ENCODE peak calls at places on chromosomes 3 and 15, in nine cellular contexts. One of them, this sample, is unnamed.

GRCh38 chr3:10950476-10951294 is 41.9 kb upstream of the SLC6A1 start:
- DNase-seq in K562: peak
- DNase-seq in neural progenitor cell: peak
- DNase-seq in fibroblast of lung: peak
- DNase-seq in hepatocyte: peak
- DNase-seq in endothelial cell of umbilical vein: peak
- DNase-seq in PC-3: peak
- DNase-seq in HCT116: peak
- DNase-seq in HepG2: peak
- DNase-seq in this sample: no peak

GRCh38 chr15:88326924-88327323 is 70.4 kb upstream of the NTRK3 start:
- DNase-seq in HepG2: no peak
- DNase-seq in endothelial cell of umbilical vein: no peak
- DNase-seq in neural progenitor cell: no peak
- DNase-seq in PC-3: no peak
- DNase-seq in HCT116: no peak
- DNase-seq in fibroblast of lung: no peak
- DNase-seq in hepatocyte: no peak
- DNase-seq in K562: no peak
- DNase-seq in this sample: no peak

GRCh38 chr3:157369712-157370447 is 66.8 kb upstream of the PTX3 start:
- DNase-seq in neural progenitor cell: peak
- DNase-seq in endothelial cell of umbilical vein: peak
- DNase-seq in HCT116: no peak
- DNase-seq in PC-3: no peak
- DNase-seq in K562: no peak
- DNase-seq in fibroblast of lung: no peak
- DNase-seq in hepatocyte: no peak
- DNase-seq in HepG2: no peak
- DNase-seq in this sample: no peak

GRCh38 chr3:169528289-169528688 is 135.2 kb downstream of the MECOM start:
- DNase-seq in fibroblast of lung: peak
- DNase-seq in HCT116: no peak
- DNase-seq in neural progenitor cell: no peak
- DNase-seq in endothelial cell of umbilical vein: peak
- DNase-seq in hepatocyte: no peak
- DNase-seq in K562: no peak
- DNase-seq in HepG2: no peak
- DNase-seq in PC-3: peak
- DNase-seq in this sample: no peak

GRCh38 chr3:181009225-181009624 is 19.7 kb upstream of the DNAJC19 start:
- DNase-seq in fibroblast of lung: peak
- DNase-seq in HepG2: no peak
- DNase-seq in PC-3: no peak
- DNase-seq in HCT116: no peak
- DNase-seq in hepatocyte: no peak
- DNase-seq in K562: no peak
- DNase-seq in neural progenitor cell: no peak
- DNase-seq in endothelial cell of umbilical vein: no peak
- DNase-seq in this sample: no peak

GRCh38 chr3:50373146-50373864 is 14.0 kb upstream of the TMEM115 start:
- DNase-seq in neural progenitor cell: peak
- DNase-seq in HepG2: no peak
- DNase-seq in fibroblast of lung: no peak
- DNase-seq in endothelial cell of umbilical vein: no peak
- DNase-seq in K562: no peak
- DNase-seq in HCT116: no peak
- DNase-seq in hepatocyte: no peak
- DNase-seq in PC-3: no peak
- DNase-seq in this sample: no peak

GRCh38 chr3:15384510-15385237 is 42.7 kb downstream of the METTL6 start:
- DNase-seq in K562: no peak
- DNase-seq in neural progenitor cell: no peak
- DNase-seq in hepatocyte: no peak
- DNase-seq in fibroblast of lung: no peak
- DNase-seq in PC-3: no peak
- DNase-seq in HepG2: no peak
- DNase-seq in endothelial cell of umbilical vein: no peak
- DNase-seq in HCT116: no peak
- DNase-seq in this sample: no peak

GRCh38 chr3:157471051-157471450 is 32.2 kb downstream of the VEPH1 start:
- DNase-seq in K562: no peak
- DNase-seq in neural progenitor cell: no peak
- DNase-seq in fibroblast of lung: no peak
- DNase-seq in HCT116: no peak
- DNase-seq in endothelial cell of umbilical vein: peak
- DNase-seq in PC-3: no peak
- DNase-seq in hepatocyte: no peak
- DNase-seq in HepG2: no peak
- DNase-seq in this sample: no peak

GRCh38 chr3:32844322-32844654 is 26.5 kb downstream of the TRIM71 start:
- DNase-seq in fibroblast of lung: no peak
- DNase-seq in PC-3: no peak
- DNase-seq in HCT116: no peak
- DNase-seq in hepatocyte: no peak
- DNase-seq in K562: no peak
- DNase-seq in HepG2: no peak
- DNase-seq in endothelial cell of umbilical vein: no peak
- DNase-seq in neural progenitor cell: peak
- DNase-seq in this sample: no peak

GRCh38 chr3:120450261-120450913 is 405 bp downstream of the FSTL1 start:
- DNase-seq in endothelial cell of umbilical vein: peak
- DNase-seq in fibroblast of lung: no peak
- DNase-seq in hepatocyte: peak
- DNase-seq in PC-3: peak
- DNase-seq in HepG2: no peak
- DNase-seq in neural progenitor cell: peak
- DNase-seq in HCT116: no peak
- DNase-seq in K562: no peak
- DNase-seq in this sample: no peak

DNA sequence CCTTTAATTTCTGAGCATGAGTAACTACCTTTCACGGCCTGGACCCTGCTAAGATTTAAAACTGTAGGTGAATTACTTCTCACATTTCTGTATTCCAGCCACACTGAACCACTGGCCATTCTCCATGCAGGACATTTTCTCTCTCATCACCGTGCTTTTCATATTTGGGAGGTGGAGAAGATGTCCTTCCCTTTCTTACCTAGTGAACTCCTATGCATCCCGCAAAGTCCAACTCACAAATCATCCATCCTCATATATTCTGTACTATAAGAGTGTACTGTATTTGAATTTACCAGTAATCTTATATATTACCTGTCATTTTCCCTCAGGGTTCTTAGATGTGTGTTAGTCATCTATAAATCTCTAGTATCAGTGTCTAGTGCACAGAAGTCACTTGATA is 139.9 kb downstream of the ALDH1A2 start:
- DNase-seq in fibroblast of lung: no peak
- DNase-seq in hepatocyte: no peak
- DNase-seq in PC-3: no peak
- DNase-seq in HCT116: no peak
- DNase-seq in neural progenitor cell: no peak
- DNase-seq in endothelial cell of umbilical vein: no peak
- DNase-seq in HepG2: no peak
- DNase-seq in K562: no peak
- DNase-seq in this sample: no peak
- H3K4me2 ChIP-seq in fibroblast of lung: no peak
- H3K4me2 ChIP-seq in hepatocyte: no peak
- H3K4me2 ChIP-seq in PC-3: no peak
- H3K4me2 ChIP-seq in HCT116: no peak
- H3K4me2 ChIP-seq in neural progenitor cell: no peak
- H3K4me2 ChIP-seq in endothelial cell of umbilical vein: no peak
- H3K4me2 ChIP-seq in HepG2: no peak
- H3K4me2 ChIP-seq in K562: no peak
- H3K4me2 ChIP-seq in this sample: no peak

GRCh38 chr15:62066663-62067447 is at the start of gene C2CD4A:
- DNase-seq in HCT116: peak
- DNase-seq in neural progenitor cell: peak
- DNase-seq in endothelial cell of umbilical vein: peak
- DNase-seq in HepG2: peak
- DNase-seq in fibroblast of lung: peak
- DNase-seq in hepatocyte: peak
- DNase-seq in K562: no peak
- DNase-seq in PC-3: peak
- DNase-seq in this sample: no peak
- TF ChIP-seq CTCF in HCT116: no peak
- TF ChIP-seq CTCF in neural progenitor cell: peak
- TF ChIP-seq CTCF in endothelial cell of umbilical vein: no peak
- TF ChIP-seq CTCF in HepG2: peak
- TF ChIP-seq CTCF in fibroblast of lung: no peak
- TF ChIP-seq CTCF in hepatocyte: no peak
- TF ChIP-seq CTCF in K562: no peak
- TF ChIP-seq CTCF in PC-3: peak
- TF ChIP-seq CTCF in this sample: no peak

GRCh38 chr15:29969587-29970401 is 113.0 kb upstream of the GOLGA8J start:
- DNase-seq in hepatocyte: no peak
- DNase-seq in K562: no peak
- DNase-seq in HCT116: no peak
- DNase-seq in fibroblast of lung: no peak
- DNase-seq in HepG2: no peak
- DNase-seq in endothelial cell of umbilical vein: no peak
- DNase-seq in neural progenitor cell: no peak
- DNase-seq in PC-3: peak
- DNase-seq in this sample: no peak
- TF ChIP-seq EZH2 in hepatocyte: no peak
- TF ChIP-seq EZH2 in K562: no peak
- TF ChIP-seq EZH2 in HCT116: no peak
- TF ChIP-seq EZH2 in fibroblast of lung: no peak
- TF ChIP-seq EZH2 in HepG2: no peak
- TF ChIP-seq EZH2 in endothelial cell of umbilical vein: no peak
- TF ChIP-seq EZH2 in neural progenitor cell: no peak
- TF ChIP-seq EZH2 in PC-3: no peak
- TF ChIP-seq EZH2 in this sample: no peak

GRCh38 chr3:98581474-98581873 is 11.9 kb downstream of the CPOX start:
- DNase-seq in fibroblast of lung: no peak
- DNase-seq in hepatocyte: no peak
- DNase-seq in endothelial cell of umbilical vein: no peak
- DNase-seq in K562: no peak
- DNase-seq in HepG2: no peak
- DNase-seq in PC-3: no peak
- DNase-seq in HCT116: no peak
- DNase-seq in neural progenitor cell: no peak
- DNase-seq in this sample: no peak
- H3K4me2 ChIP-seq in fibroblast of lung: no peak
- H3K4me2 ChIP-seq in hepatocyte: no peak
- H3K4me2 ChIP-seq in endothelial cell of umbilical vein: no peak
- H3K4me2 ChIP-seq in K562: no peak
- H3K4me2 ChIP-seq in HepG2: no peak
- H3K4me2 ChIP-seq in PC-3: no peak
- H3K4me2 ChIP-seq in HCT116: peak
- H3K4me2 ChIP-seq in neural progenitor cell: no peak
- H3K4me2 ChIP-seq in this sample: no peak

DNA sequence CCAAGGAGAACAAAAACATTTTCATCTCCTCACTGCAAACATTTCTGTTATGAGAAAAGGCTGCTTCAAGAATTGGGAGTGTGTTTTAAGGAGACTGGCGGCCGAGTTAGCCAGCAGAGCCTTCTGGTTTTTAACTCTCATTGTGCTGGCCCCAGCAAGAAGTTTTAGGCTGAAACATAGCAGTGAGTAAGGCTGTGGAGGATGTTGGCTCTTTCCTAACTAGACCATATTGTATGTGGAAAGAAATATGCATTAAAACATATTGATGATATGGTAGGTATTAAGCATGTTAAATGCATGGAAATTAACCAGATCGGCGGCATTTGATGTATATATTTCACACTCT is 90.7 kb downstream of the TIGIT start:
- DNase-seq in HCT116: no peak
- DNase-seq in PC-3: no peak
- DNase-seq in hepatocyte: no peak
- DNase-seq in endothelial cell of umbilical vein: no peak
- DNase-seq in HepG2: no peak
- DNase-seq in K562: no peak
- DNase-seq in fibroblast of lung: peak
- DNase-seq in neural progenitor cell: no peak
- DNase-seq in this sample: no peak
- TF ChIP-seq CTCF in HCT116: no peak
- TF ChIP-seq CTCF in PC-3: no peak
- TF ChIP-seq CTCF in hepatocyte: no peak
- TF ChIP-seq CTCF in endothelial cell of umbilical vein: no peak
- TF ChIP-seq CTCF in HepG2: no peak
- TF ChIP-seq CTCF in K562: no peak
- TF ChIP-seq CTCF in fibroblast of lung: no peak
- TF ChIP-seq CTCF in neural progenitor cell: no peak
- TF ChIP-seq CTCF in this sample: no peak

GRCh38 chr3:38039899-38040261 is 872 bp downstream of the DLEC1 start:
- DNase-seq in HepG2: no peak
- DNase-seq in fibroblast of lung: peak
- DNase-seq in HCT116: no peak
- DNase-seq in hepatocyte: peak
- DNase-seq in PC-3: no peak
- DNase-seq in K562: peak
- DNase-seq in endothelial cell of umbilical vein: no peak
- DNase-seq in neural progenitor cell: peak
- DNase-seq in this sample: peak
- TF ChIP-seq EZH2 in HepG2: no peak
- TF ChIP-seq EZH2 in fibroblast of lung: no peak
- TF ChIP-seq EZH2 in HCT116: no peak
- TF ChIP-seq EZH2 in hepatocyte: no peak
- TF ChIP-seq EZH2 in PC-3: no peak
- TF ChIP-seq EZH2 in K562: no peak
- TF ChIP-seq EZH2 in endothelial cell of umbilical vein: no peak
- TF ChIP-seq EZH2 in neural progenitor cell: peak
- TF ChIP-seq EZH2 in this sample: no peak

GRCh38 chr3:72664171-72664570 is 184.1 kb downstream of the SHQ1 start:
- DNase-seq in PC-3: no peak
- DNase-seq in neural progenitor cell: no peak
- DNase-seq in fibroblast of lung: no peak
- DNase-seq in HCT116: no peak
- DNase-seq in HepG2: no peak
- DNase-seq in hepatocyte: no peak
- DNase-seq in K562: no peak
- DNase-seq in endothelial cell of umbilical vein: no peak
- DNase-seq in this sample: no peak

GRCh38 chr3:72664576-72664975 is 183.7 kb downstream of the SHQ1 start:
- DNase-seq in HepG2: no peak
- DNase-seq in K562: no peak
- DNase-seq in HCT116: no peak
- DNase-seq in hepatocyte: no peak
- DNase-seq in fibroblast of lung: no peak
- DNase-seq in neural progenitor cell: no peak
- DNase-seq in PC-3: no peak
- DNase-seq in endothelial cell of umbilical vein: no peak
- DNase-seq in this sample: no peak

GRCh38 chr3:72666444-72666755 is 181.8 kb downstream of the SHQ1 start:
- DNase-seq in HepG2: no peak
- DNase-seq in endothelial cell of umbilical vein: no peak
- DNase-seq in hepatocyte: no peak
- DNase-seq in K562: no peak
- DNase-seq in PC-3: no peak
- DNase-seq in fibroblast of lung: no peak
- DNase-seq in neural progenitor cell: no peak
- DNase-seq in HCT116: no peak
- DNase-seq in this sample: no peak

GRCh38 chr3:72665103-72665502 is 183.1 kb downstream of the SHQ1 start:
- DNase-seq in HepG2: no peak
- DNase-seq in PC-3: no peak
- DNase-seq in HCT116: no peak
- DNase-seq in fibroblast of lung: no peak
- DNase-seq in K562: no peak
- DNase-seq in endothelial cell of umbilical vein: no peak
- DNase-seq in neural progenitor cell: no peak
- DNase-seq in hepatocyte: no peak
- DNase-seq in this sample: no peak

GRCh38 chr3:72665701-72666443 is 182.4 kb downstream of the SHQ1 start:
- DNase-seq in hepatocyte: no peak
- DNase-seq in HepG2: no peak
- DNase-seq in neural progenitor cell: peak
- DNase-seq in K562: peak
- DNase-seq in endothelial cell of umbilical vein: peak
- DNase-seq in PC-3: peak
- DNase-seq in fibroblast of lung: no peak
- DNase-seq in HCT116: no peak
- DNase-seq in this sample: peak
- H3K4me2 ChIP-seq in hepatocyte: no peak
- H3K4me2 ChIP-seq in HepG2: no peak
- H3K4me2 ChIP-seq in neural progenitor cell: no peak
- H3K4me2 ChIP-seq in K562: no peak
- H3K4me2 ChIP-seq in endothelial cell of umbilical vein: no peak
- H3K4me2 ChIP-seq in PC-3: no peak
- H3K4me2 ChIP-seq in fibroblast of lung: no peak
- H3K4me2 ChIP-seq in HCT116: no peak
- H3K4me2 ChIP-seq in this sample: no peak

This sample was measured in DND-41.